ENCODE peak calls at places on chromosomes 5 and 9, in four cellular contexts. One of them, this sample, is unnamed.

GRCh38 chr5:35117960-35118359 is 70.2 kb upstream of the AGXT2 start:
- DNase-seq in H1: no peak
- DNase-seq in Peyer's patch: no peak
- DNase-seq in esophagus squamous epithelium: no peak
- DNase-seq in this sample: no peak

GRCh38 chr5:28576022-28576421 is 1537.6 kb upstream of the CDH9 start:
- DNase-seq in Peyer's patch: no peak
- DNase-seq in esophagus squamous epithelium: no peak
- DNase-seq in H1: no peak
- DNase-seq in this sample: no peak

GRCh38 chr9:1173211-1173610 is 123.1 kb downstream of the DMRT2 start:
- DNase-seq in esophagus squamous epithelium: no peak
- DNase-seq in Peyer's patch: no peak
- DNase-seq in H1: no peak
- DNase-seq in this sample: no peak

GRCh38 chr5:1280177-1281037 is 14.5 kb downstream of the TERT start:
- DNase-seq in Peyer's patch: peak; percentile 32
- DNase-seq in esophagus squamous epithelium: no peak
- DNase-seq in H1: no peak
- DNase-seq in this sample: no peak

GRCh38 chr5:122779451-122779850 is 4.6 kb downstream of the SNX2 start:
- DNase-seq in Peyer's patch: no peak
- DNase-seq in H1: no peak
- DNase-seq in esophagus squamous epithelium: no peak
- DNase-seq in this sample: no peak

GRCh38 chr5:115402822-115403577 is 106.5 kb upstream of the CCDC112 start:
- DNase-seq in H1: no peak
- DNase-seq in esophagus squamous epithelium: no peak
- DNase-seq in Peyer's patch: no peak
- DNase-seq in this sample: no peak

GRCh38 chr9:77663754-77664153 is 15.6 kb upstream of the GNA14 start:
- DNase-seq in H1: no peak
- DNase-seq in esophagus squamous epithelium: no peak
- DNase-seq in Peyer's patch: no peak
- DNase-seq in this sample: no peak

GRCh38 chr5:36724429-36725332 is 118.3 kb downstream of the SLC1A3 start:
- DNase-seq in H1: no peak
- DNase-seq in esophagus squamous epithelium: peak; percentile 23
- DNase-seq in Peyer's patch: peak; percentile 53
- DNase-seq in this sample: no peak

GRCh38 chr5:92580814-92581213 is 1000.2 kb downstream of the NR2F1-AS1 start:
- DNase-seq in esophagus squamous epithelium: no peak
- DNase-seq in H1: no peak
- DNase-seq in Peyer's patch: no peak
- DNase-seq in this sample: no peak

GRCh38 chr5:33129309-33129708 is 311.5 kb upstream of the TARS1 start:
- DNase-seq in H1: no peak
- DNase-seq in Peyer's patch: no peak
- DNase-seq in esophagus squamous epithelium: no peak
- DNase-seq in this sample: no peak

GRCh38 chr9:136545966-136546696 is at the start of gene NOTCH1:
- DNase-seq in H1: peak; percentile 86
- DNase-seq in Peyer's patch: peak; percentile 95
- DNase-seq in esophagus squamous epithelium: peak; percentile 67
- DNase-seq in this sample: peak; percentile 87
- TF ChIP-seq POLR2A in H1: peak; percentile 37
- TF ChIP-seq POLR2A in Peyer's patch: peak; percentile 80
- TF ChIP-seq POLR2A in esophagus squamous epithelium: no peak
- TF ChIP-seq POLR2A in this sample: peak; percentile 26

GRCh38 chr9:134139081-134139480 is 3.2 kb downstream of the WDR5 start:
- DNase-seq in Peyer's patch: no peak
- DNase-seq in esophagus squamous epithelium: no peak
- DNase-seq in H1: no peak
- DNase-seq in this sample: no peak

GRCh38 chr9:134136997-134137302 is 1.1 kb downstream of the WDR5 start:
- DNase-seq in esophagus squamous epithelium: no peak
- DNase-seq in H1: no peak
- DNase-seq in Peyer's patch: no peak
- DNase-seq in this sample: no peak

GRCh38 chr9:134136117-134136996 is 475 bp downstream of the WDR5 start:
- DNase-seq in esophagus squamous epithelium: no peak
- DNase-seq in Peyer's patch: peak; percentile 60
- DNase-seq in H1: peak; percentile 73
- DNase-seq in this sample: no peak

GRCh38 chr9:134135343-134136116 is at the start of gene WDR5:
- DNase-seq in H1: peak; percentile 93
- DNase-seq in esophagus squamous epithelium: peak; percentile 37
- DNase-seq in Peyer's patch: peak; percentile 94
- DNase-seq in this sample: peak; percentile 92

DNA sequence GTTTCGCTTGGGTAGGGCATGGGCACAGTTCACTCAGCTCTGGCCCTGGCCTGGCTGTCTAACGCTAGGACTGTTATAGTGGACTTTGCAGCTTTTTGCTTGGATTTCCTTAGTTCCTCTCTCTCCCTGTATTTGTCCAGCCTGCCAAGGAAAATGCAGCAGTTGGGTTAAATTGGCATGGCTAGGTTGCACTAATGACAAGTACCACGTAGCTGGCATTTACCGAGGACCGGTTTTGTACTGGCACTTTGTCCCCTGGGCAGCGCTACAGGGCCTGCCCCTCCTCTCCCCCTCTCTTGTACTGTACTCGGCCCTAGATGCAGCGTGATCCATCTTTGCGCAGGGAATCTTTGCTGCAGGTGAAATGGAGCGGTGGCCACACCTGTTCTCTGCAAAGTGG is 2.4 kb downstream of the WDR5 start:
- DNase-seq in esophagus squamous epithelium: no peak
- DNase-seq in H1: no peak
- DNase-seq in Peyer's patch: peak; percentile 66
- DNase-seq in this sample: no peak
- H3K4me3 ChIP-seq in esophagus squamous epithelium: no peak overlapping the region
- H3K4me3 ChIP-seq in H1: no peak overlapping the region
- H3K4me3 ChIP-seq in Peyer's patch: peak overlapping the region; percentile 12
- H3K4me3 ChIP-seq in this sample: no peak overlapping the region

DNA sequence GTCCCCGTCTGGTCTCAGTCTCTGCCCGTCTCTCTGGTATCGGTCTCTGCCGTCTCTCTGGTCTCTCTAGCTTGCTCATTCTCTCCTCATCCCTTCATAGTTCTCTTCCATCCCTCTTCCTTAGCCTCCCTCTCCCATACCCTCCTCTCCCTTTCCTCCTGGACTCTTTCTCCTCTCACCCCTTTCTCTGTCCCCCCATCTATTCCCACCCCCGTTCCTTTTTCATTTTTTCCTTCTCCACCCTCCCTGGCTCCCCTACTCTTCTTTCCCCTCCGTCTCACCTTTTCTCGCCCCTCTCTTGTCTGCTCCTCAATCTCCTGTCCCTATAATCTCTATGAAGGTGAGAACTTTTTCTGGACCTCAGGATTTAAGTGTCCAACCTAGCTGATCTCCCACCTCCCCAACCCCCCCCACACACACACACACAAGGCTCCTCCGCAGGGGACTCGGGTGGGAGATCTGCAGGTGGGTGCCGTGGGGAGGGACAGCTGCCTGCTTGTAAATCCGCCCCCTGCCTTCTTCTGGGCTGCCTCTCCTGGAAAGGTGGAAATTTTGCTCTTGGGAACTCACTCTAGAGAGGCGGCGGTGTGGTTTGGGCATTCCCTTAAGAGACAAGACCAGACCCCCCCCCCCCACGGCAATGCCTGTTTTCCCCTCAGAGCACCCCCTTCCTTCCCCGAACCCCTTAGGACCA is 953 bp downstream of the UBE2QL1 start:
- DNase-seq in H1: no peak
- DNase-seq in esophagus squamous epithelium: no peak
- DNase-seq in Peyer's patch: no peak
- DNase-seq in this sample: no peak
- H3K27me3 ChIP-seq in H1: peaks cover 28% of the 10 kb centered on the region
- H3K27me3 ChIP-seq in esophagus squamous epithelium: peaks cover 65% of the 10 kb centered on the region
- H3K27me3 ChIP-seq in Peyer's patch: no peaks in the 10 kb centered on the region
- H3K27me3 ChIP-seq in this sample: peaks cover 5% of the 10 kb centered on the region

GRCh38 chr5:14588758-14589543 is 7.4 kb downstream of the OTULINL start:
- DNase-seq in H1: no peak
- DNase-seq in esophagus squamous epithelium: no peak
- DNase-seq in Peyer's patch: no peak
- DNase-seq in this sample: no peak
- TF ChIP-seq POLR2A in H1: no peak
- TF ChIP-seq POLR2A in esophagus squamous epithelium: no peak
- TF ChIP-seq POLR2A in Peyer's patch: no peak
- TF ChIP-seq POLR2A in this sample: no peak

DNA sequence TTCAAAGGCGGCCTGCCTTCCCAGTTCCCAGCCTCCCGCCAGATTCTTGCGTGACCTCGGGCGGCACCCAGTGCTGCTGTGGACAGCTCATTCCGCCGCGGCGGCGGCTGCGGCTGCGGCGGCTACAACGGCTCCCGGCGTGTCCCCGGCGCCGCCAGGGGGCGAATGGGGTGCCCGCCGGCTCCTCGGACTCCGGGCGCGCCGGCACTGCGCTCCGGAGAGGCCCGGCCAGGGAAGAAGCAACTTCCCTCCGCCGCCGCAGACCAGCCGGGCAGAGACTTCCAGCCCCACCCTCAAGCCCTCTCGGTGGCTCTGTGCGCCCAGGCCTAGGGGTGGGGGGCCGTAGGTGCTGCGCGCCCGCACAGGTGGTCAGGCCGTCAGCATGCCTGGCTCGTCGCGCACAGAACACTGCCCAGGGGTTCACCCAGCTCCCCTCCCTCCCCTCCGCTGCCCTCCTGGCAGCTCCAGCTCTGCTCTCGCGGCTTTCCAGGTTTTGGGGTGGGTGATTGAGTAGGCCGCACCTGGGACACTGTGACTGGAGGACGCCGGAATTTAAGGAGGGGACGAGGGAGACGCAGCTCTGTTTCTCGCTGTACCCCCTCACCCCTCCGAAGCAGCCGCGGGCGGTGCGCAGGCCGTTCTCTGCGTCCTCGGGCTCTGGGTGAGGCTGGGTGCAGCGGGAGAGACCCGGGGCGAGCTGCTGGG is 20.2 kb downstream of the IGIP start:
- DNase-seq in Peyer's patch: peak; percentile 87
- DNase-seq in H1: peak; percentile 83
- DNase-seq in esophagus squamous epithelium: no peak
- DNase-seq in this sample: peak; percentile 77
- H3K4me3 ChIP-seq in Peyer's patch: peak overlapping the region; percentile 54
- H3K4me3 ChIP-seq in H1: peak overlapping the region; percentile 72
- H3K4me3 ChIP-seq in esophagus squamous epithelium: peak overlapping the region; percentile 50
- H3K4me3 ChIP-seq in this sample: peak overlapping the region; percentile 31

GRCh38 chr5:135046661-135047346 is 12.8 kb upstream of the PITX1 start:
- DNase-seq in H1: no peak
- DNase-seq in Peyer's patch: no peak
- DNase-seq in esophagus squamous epithelium: no peak
- DNase-seq in this sample: no peak
- H3K27me3 ChIP-seq in H1: peaks cover 60% of the 10 kb centered on the region
- H3K27me3 ChIP-seq in Peyer's patch: no peaks in the 10 kb centered on the region
- H3K27me3 ChIP-seq in esophagus squamous epithelium: peaks cover 42% of the 10 kb centered on the region
- H3K27me3 ChIP-seq in this sample: no peaks in the 10 kb centered on the region

This sample was measured in ovary.